ENCODE peak calls at places on chromosomes 11 and 22, in eight cellular contexts. R, J, Y, A, B, S, E and C are unnamed samples.
A peak's percentile ranks its signal among the peaks of the same experiment; 100 is the strongest.

GRCh38 chr11:94938399-94939055 is 34.8 kb downstream of the CWC15 start:
- DNase-seq in R (no peak), J (no peak), Y (no peak), A (peak; percentile 59), B (no peak), S (no peak), E (peak; percentile 6), C (no peak)

GRCh38 chr22:44098966-44099530 is 74.9 kb downstream of the PARVB start:
- DNase-seq in R (no peak), J (no peak), Y (no peak), A (no peak), B (no peak), S (no peak), E (no peak), C (no peak)

GRCh38 chr11:62108017-62108750 is 15.6 kb upstream of the INCENP start:
- DNase-seq in R (peak; percentile 92), J (peak; percentile 62), Y (peak; percentile 29), A (peak; percentile 86), B (peak; percentile 54), S (no peak), E (peak; percentile 85), C (peak; percentile 47)

GRCh38 chr11:122785156-122785605 is 53.1 kb upstream of the CRTAM start:
- DNase-seq in R (no peak), J (no peak), Y (no peak), A (no peak), B (no peak), S (no peak), E (no peak), C (no peak)

GRCh38 chr22:49140921-49141680 is 686.6 kb downstream of the BRD1 start:
- DNase-seq in R (no peak), J (peak; percentile 81), Y (no peak), A (no peak), B (no peak), S (no peak), E (no peak), C (no peak)

GRCh38 chr22:39985383-39986045 is 9.2 kb upstream of the FAM83F start:
- DNase-seq in R (no peak), J (no peak), Y (no peak), A (no peak), B (no peak), S (no peak), E (no peak), C (no peak)

GRCh38 chr22:26139320-26139719 is 29.9 kb upstream of the SEZ6L start:
- DNase-seq in R (no peak), J (no peak), Y (peak; percentile 40), A (no peak), B (no peak), S (no peak), E (no peak), C (no peak)

GRCh38 chr11:61682093-61682732 is 2.0 kb downstream of the DAGLA start:
- DNase-seq in R (no peak), J (no peak), Y (peak; percentile 51), A (peak; percentile 33), B (peak; percentile 82), S (no peak), E (peak; percentile 84), C (no peak)

GRCh38 chr11:57499413-57499982 is 16.0 kb downstream of the SLC43A1 start:
- DNase-seq in R (peak; percentile 99), J (peak; percentile 99), Y (peak; percentile 95), A (peak; percentile 97), B (no peak), S (peak; percentile 94), E (peak; percentile 92), C (peak; percentile 100)

GRCh38 chr11:108897071-108897481 is 232.2 kb downstream of the DDX10 start:
- DNase-seq in R (no peak), J (no peak), Y (no peak), A (no peak), B (no peak), S (no peak), E (peak; percentile 62), C (no peak)

GRCh38 chr11:132278801-132279574 is 908.6 kb downstream of the NTM start:
- DNase-seq in R (peak; percentile 46), J (no peak), Y (no peak), A (peak; percentile 67), B (peak; percentile 5), S (no peak), E (peak; percentile 10), C (no peak)

GRCh38 chr11:117072517-117073218 is 25.6 kb downstream of the SIK3 start:
- DNase-seq in R (no peak), J (no peak), Y (peak; percentile 48), A (no peak), B (peak; percentile 88), S (no peak), E (peak; percentile 98), C (peak; percentile 68)

GRCh38 chr11:60985991-60986915 is 14.8 kb downstream of the CD6 start:
- DNase-seq in R (no peak), J (no peak), Y (peak; percentile 71), A (no peak), B (peak; percentile 9), S (peak; percentile 54), E (peak; percentile 87), C (no peak)

GRCh38 chr11:120137187-120137610 is 714 bp downstream of the TRIM29 start:
- DNase-seq in R (no peak), J (no peak), Y (no peak), A (no peak), B (no peak), S (no peak), E (no peak), C (no peak)

GRCh38 chr11:23192256-23192655 is 332.0 kb upstream of the CCDC179 start:
- DNase-seq in R (no peak), J (no peak), Y (no peak), A (no peak), B (no peak), S (no peak), E (no peak), C (no peak)

GRCh38 chr11:19982761-19983495 is 177.3 kb downstream of the DBX1 start:
- DNase-seq in R (no peak), J (no peak), Y (no peak), A (no peak), B (no peak), S (no peak), E (no peak), C (no peak)

GRCh38 chr22:21106000-21106399 is 60.3 kb downstream of the LRRC74B start:
- DNase-seq in R (no peak), J (no peak), Y (no peak), A (no peak), B (no peak), S (no peak), E (peak; percentile 20), C (no peak)